ENCODE peak calls at places on chromosomes 7 and 10, in nine cellular contexts. I is body of pancreas, V is A549, Z is adrenal gland, H is H1, W is right lobe of liver, E is suprapubic skin, P is sigmoid colon, S is prostate gland. K is an unnamed sample.

GRCh38 chr10:103238506-103239252 is 7.0 kb upstream of the RPEL1 start:
- DNase-seq in I (peak), V (peak), Z (peak), H (peak), W (no peak), E (no peak), P (no peak), S (no peak), K (no peak)

GRCh38 chr10:12067336-12067735 is 1.4 kb upstream of the DHTKD1 start:
- DNase-seq in I (no peak), V (no peak), Z (no peak), H (no peak), W (no peak), E (no peak), P (no peak), S (no peak), K (no peak)

GRCh38 chr10:69410487-69410886 is 6.2 kb downstream of the TACR2 start:
- DNase-seq in I (no peak), V (no peak), Z (no peak), H (no peak), W (no peak), E (no peak), P (no peak), S (no peak), K (no peak)

GRCh38 chr7:89887489-89887888 is 266.8 kb upstream of the STEAP1 start:
- DNase-seq in I (no peak), V (no peak), Z (peak), H (no peak), W (no peak), E (no peak), P (no peak), S (no peak), K (no peak)

GRCh38 chr7:128035712-128036111 is 4.5 kb upstream of the LRRC4 start:
- DNase-seq in I (no peak), V (peak), Z (no peak), H (no peak), W (no peak), E (no peak), P (no peak), S (no peak), K (no peak)

GRCh38 chr7:12764355-12765000 is 77.0 kb downstream of the ARL4A start:
- DNase-seq in I (no peak), V (no peak), Z (no peak), H (no peak), W (no peak), E (no peak), P (no peak), S (no peak), K (no peak)

GRCh38 chr7:126696639-126697038 is 556.1 kb downstream of the GRM8 start:
- DNase-seq in I (no peak), V (no peak), Z (no peak), H (no peak), W (no peak), E (no peak), P (no peak), S (no peak), K (no peak)

GRCh38 chr10:78602201-78602917 is 466.4 kb upstream of the ZMIZ1 start:
- DNase-seq in I (no peak), V (no peak), Z (no peak), H (no peak), W (no peak), E (no peak), P (no peak), S (no peak), K (no peak)

GRCh38 chr10:97353945-97354344 is 19.4 kb upstream of the FRAT2 start:
- DNase-seq in I (peak), V (no peak), Z (peak), H (no peak), W (no peak), E (no peak), P (no peak), S (no peak), K (no peak)

GRCh38 chr10:91635401-91636400 is 2.8 kb upstream of the PPP1R3C start:
- DNase-seq in I (peak), V (peak), Z (peak), H (no peak), W (no peak), E (no peak), P (peak), S (peak), K (no peak)

GRCh38 chr10:43809211-43809930 is 160.7 kb upstream of the ZNF32 start:
- DNase-seq in I (no peak), V (no peak), Z (no peak), H (no peak), W (no peak), E (no peak), P (no peak), S (no peak), K (no peak)

GRCh38 chr7:47266131-47266706 is 315.7 kb downstream of the TNS3 start:
- DNase-seq in I (peak), V (peak), Z (peak), H (peak), W (peak), E (peak), P (peak), S (peak), K (peak)

GRCh38 chr10:124570646-124571045 is 109.0 kb downstream of the LHPP start:
- DNase-seq in I (no peak), V (no peak), Z (no peak), H (no peak), W (no peak), E (no peak), P (peak), S (no peak), K (no peak)

GRCh38 chr7:82443801-82444219 is 233 bp upstream of the CACNA2D1 start:
- DNase-seq in I (peak), V (peak), Z (peak), H (no peak), W (peak), E (peak), P (peak), S (peak), K (peak)

GRCh38 chr7:139976838-139977656 is 85.7 kb downstream of the PARP12 start:
- DNase-seq in I (no peak), V (no peak), Z (no peak), H (no peak), W (no peak), E (no peak), P (no peak), S (no peak), K (no peak)
- TF ChIP-seq POLR2A in I (no peak), V (no peak), Z (no peak), H (no peak), W (no peak), E (no peak), P (no peak), S (no peak), K (no peak)

DNA sequence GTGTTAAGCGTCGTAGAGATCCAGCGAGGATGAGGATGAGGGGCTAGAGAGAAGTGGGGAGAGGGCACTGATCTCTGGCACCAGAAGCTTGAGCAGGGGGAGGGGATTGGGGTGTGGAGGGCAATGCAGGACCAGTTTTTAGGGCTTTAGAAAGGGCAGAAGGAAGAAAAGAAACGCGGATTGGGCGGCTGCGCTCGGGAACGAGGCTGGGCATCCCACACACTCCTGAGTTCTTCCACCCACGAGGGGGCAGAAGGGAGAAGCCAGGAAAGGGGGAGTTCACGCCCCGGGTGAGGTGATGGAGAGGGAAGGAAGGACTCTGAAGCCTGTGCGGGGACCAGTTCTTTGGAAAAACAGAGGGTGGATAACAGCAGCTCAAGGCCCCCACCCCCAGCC is 6.1 kb upstream of the VGF start:
- DNase-seq in I (no peak), V (no peak), Z (no peak), H (no peak), W (no peak), E (no peak), P (no peak), S (no peak), K (no peak)
- TF ChIP-seq CTCF in I (peak), V (no peak), Z (no peak), H (no peak), W (peak), E (no peak), P (no peak), S (no peak), K (no peak)

GRCh38 chr10:85362401-85362800 is 1004.2 kb downstream of the GRID1 start:
- DNase-seq in I (no peak), V (no peak), Z (peak), H (no peak), W (no peak), E (no peak), P (no peak), S (no peak), K (no peak)
- H3K4me3 ChIP-seq in I (no peak), V (no peak), Z (no peak), H (no peak), W (no peak), E (no peak), P (no peak), S (no peak), K (no peak)

DNA sequence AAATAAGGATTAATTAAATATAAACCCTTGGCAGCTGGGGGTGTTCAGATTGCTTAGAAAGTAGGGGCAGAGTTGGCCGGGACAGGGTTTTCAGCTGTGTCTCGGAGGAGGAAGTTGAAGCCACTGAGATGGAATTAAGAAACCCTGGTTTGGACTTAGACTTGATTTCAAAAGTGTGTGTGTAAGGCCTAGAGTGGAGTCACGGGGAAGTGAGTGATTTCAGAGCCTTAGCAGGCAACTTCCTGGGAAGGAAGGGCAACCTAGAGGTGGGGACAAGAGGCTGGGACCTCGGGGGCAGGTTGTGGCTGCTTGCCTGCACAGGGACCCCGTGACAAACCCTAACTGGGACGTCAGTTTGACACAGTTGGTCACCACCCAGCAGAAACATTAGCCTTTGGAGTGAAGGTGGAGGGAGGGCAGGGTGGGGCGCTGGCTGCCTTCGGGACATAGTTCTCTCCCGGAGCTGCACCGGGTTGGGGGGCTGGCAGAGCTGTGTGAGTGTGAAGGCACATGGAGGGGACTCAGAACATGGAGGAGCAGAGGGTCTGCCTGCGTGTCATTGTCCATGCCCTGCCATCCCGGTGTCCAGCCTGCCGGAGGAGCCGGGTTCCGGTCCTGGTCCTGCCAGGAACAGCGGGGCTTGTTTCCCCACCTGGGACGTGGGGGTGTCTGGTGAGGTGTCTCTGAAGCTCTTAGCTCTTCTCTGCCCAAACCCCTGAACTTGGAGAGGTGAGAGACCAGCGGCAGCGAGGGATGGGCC is 1.8 kb downstream of the BRI3 start:
- DNase-seq in I (peak), V (no peak), Z (peak), H (no peak), W (peak), E (no peak), P (peak), S (no peak), K (peak)
- TF ChIP-seq POLR2A in I (peak), V (no peak), Z (peak), H (no peak), W (peak), E (no peak), P (peak), S (peak), K (no peak)

GRCh38 chr7:24701899-24702235 is 55.4 kb downstream of the GSDME start:
- DNase-seq in I (no peak), V (no peak), Z (no peak), H (no peak), W (no peak), E (no peak), P (no peak), S (no peak), K (no peak)

GRCh38 chr7:24701232-24701898 is 55.9 kb downstream of the GSDME start:
- DNase-seq in I (no peak), V (no peak), Z (no peak), H (no peak), W (no peak), E (no peak), P (no peak), S (peak), K (no peak)

GRCh38 chr7:24703296-24703695 is 54.0 kb downstream of the GSDME start:
- DNase-seq in I (no peak), V (no peak), Z (no peak), H (no peak), W (no peak), E (no peak), P (no peak), S (no peak), K (no peak)

GRCh38 chr7:24702674-24703235 is 54.5 kb downstream of the GSDME start:
- DNase-seq in I (no peak), V (no peak), Z (no peak), H (no peak), W (no peak), E (no peak), P (no peak), S (no peak), K (no peak)

DNA sequence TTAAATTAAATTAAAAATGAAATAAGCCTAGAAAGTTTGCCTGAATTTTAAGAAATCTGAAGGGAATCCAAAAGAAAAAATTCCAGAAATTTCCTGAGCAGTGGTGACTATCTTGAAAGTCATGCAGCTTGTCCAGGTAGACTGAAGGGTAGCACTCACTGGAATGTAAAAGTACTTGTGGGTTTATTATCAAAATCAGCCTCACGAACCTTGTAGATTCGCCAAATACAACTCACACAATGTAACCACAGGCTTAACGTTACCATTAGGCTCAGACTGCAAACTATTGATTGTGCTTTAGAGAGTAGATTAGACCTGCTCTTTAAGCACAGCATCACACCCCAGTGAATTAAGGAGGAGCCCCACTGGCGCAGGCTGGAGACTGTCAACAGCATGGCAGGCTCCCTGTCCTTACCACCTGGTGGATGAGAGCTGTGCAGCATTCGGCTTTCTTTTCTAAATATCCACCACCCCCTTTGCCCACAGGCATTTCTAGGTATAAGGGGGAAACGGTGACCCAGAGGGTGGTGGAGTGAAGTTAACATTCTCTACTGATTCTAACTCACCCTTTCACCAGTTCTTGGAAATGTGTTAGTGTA is 56.7 kb downstream of the GSDME start:
- DNase-seq in I (no peak), V (no peak), Z (no peak), H (no peak), W (no peak), E (no peak), P (no peak), S (no peak), K (no peak)
- TF ChIP-seq CTCF in I (no peak), V (no peak), Z (no peak), H (no peak), W (no peak), E (no peak), P (no peak), S (no peak), K (no peak)

DNA sequence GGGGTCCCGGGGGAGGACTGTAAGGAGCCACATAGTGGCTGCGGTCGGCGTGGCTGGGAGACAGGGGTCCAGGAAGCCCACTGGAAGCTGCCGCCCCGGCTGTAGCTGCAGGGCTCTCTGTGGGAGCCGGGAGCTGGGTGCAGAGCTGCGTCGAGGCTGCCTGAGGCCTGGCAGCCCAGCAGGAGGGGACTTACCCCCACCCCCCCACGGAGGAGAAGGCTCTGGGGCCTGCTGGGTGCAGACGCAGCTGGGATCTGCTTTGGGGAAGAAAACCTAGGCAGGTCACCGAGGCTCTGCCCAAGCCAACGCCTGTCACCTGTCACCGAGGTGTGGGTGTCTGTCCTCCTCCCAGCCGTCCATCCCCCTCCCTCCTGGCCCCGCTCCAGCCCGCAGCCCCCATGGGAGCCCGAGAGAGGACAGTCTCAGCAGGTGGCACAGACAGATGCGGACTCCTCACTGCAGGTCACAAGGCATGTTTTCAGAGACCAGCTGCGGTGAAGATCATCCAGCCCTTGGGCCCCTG is 25.2 kb downstream of the PWWP2B start:
- DNase-seq in I (no peak), V (no peak), Z (no peak), H (no peak), W (no peak), E (no peak), P (no peak), S (no peak), K (no peak)
- H3K4me3 ChIP-seq in I (no peak), V (no peak), Z (no peak), H (no peak), W (no peak), E (no peak), P (no peak), S (no peak), K (no peak)

GRCh38 chr10:3482200-3482993 is 302.6 kb downstream of the KLF6 start:
- DNase-seq in I (peak), V (no peak), Z (peak), H (no peak), W (no peak), E (no peak), P (peak), S (peak), K (peak)
- TF ChIP-seq POLR2A in I (peak), V (no peak), Z (peak), H (no peak), W (no peak), E (no peak), P (no peak), S (no peak), K (no peak)

K was measured in lower leg skin.